ENCODE peak calls at places on chromosome 10, in six cellular contexts. S, M, N, D, X and B are unnamed samples.

GRCh38 chr10:108673756-108674155 is 1249.6 kb downstream of the XPNPEP1 start:
- DNase-seq in S (no peak), M (no peak), N (no peak), D (no peak), X (no peak), B (no peak)

GRCh38 chr10:33937987-33938386 is 603.5 kb upstream of the NRP1 start:
- DNase-seq in S (no peak), M (no peak), N (no peak), D (no peak), X (no peak), B (no peak)

GRCh38 chr10:93535293-93535692 is 31.2 kb upstream of the FFAR4 start:
- DNase-seq in S (no peak), M (no peak), N (no peak), D (no peak), X (no peak), B (no peak)

GRCh38 chr10:82037076-82037475 is 162.1 kb downstream of the NRG3 start:
- DNase-seq in S (no peak), M (no peak), N (no peak), D (no peak), X (no peak), B (no peak)

GRCh38 chr10:105206616-105207015 is 565.5 kb downstream of the SORCS3 start:
- DNase-seq in S (no peak), M (no peak), N (no peak), D (no peak), X (no peak), B (no peak)

GRCh38 chr10:89981891-89982290 is 280.5 kb downstream of the KIF20B start:
- DNase-seq in S (no peak), M (no peak), N (no peak), D (no peak), X (no peak), B (no peak)

GRCh38 chr10:118956253-118957140 is 73.0 kb upstream of the NANOS1 start:
- DNase-seq in S (no peak), M (no peak), N (no peak), D (no peak), X (no peak), B (no peak)

GRCh38 chr10:88828310-88828709 is 23.3 kb downstream of the ANKRD22 start:
- DNase-seq in S (no peak), M (no peak), N (no peak), D (no peak), X (no peak), B (no peak)

GRCh38 chr10:19563424-19564141 is 252.6 kb upstream of the PLXDC2 start:
- DNase-seq in S (no peak), M (no peak), N (no peak), D (no peak), X (no peak), B (no peak)

GRCh38 chr10:47384148-47384921 is at the start of gene ZNF488:
- DNase-seq in S (peak), M (peak), N (peak), D (no peak), X (peak), B (peak)

GRCh38 chr10:29648983-29649268 is 14.2 kb upstream of the SVIL start:
- DNase-seq in S (peak), M (no peak), N (no peak), D (no peak), X (no peak), B (no peak)

GRCh38 chr10:31210190-31210589 is 108.8 kb upstream of the ZEB1 start:
- DNase-seq in S (no peak), M (no peak), N (no peak), D (no peak), X (no peak), B (no peak)

GRCh38 chr10:59508296-59508695 is 145.9 kb upstream of the FAM13C start:
- DNase-seq in S (no peak), M (no peak), N (no peak), D (no peak), X (no peak), B (no peak)

GRCh38 chr10:21953585-21954057 is 49.9 kb downstream of the DNAJC1 start:
- DNase-seq in S (peak), M (peak), N (peak), D (no peak), X (no peak), B (no peak)

GRCh38 chr10:34323197-34323596 is 491.9 kb downstream of the PARD3 start:
- DNase-seq in S (no peak), M (no peak), N (no peak), D (no peak), X (no peak), B (no peak)

GRCh38 chr10:131703941-131704340 is 196.9 kb upstream of the PPP2R2D start:
- DNase-seq in S (no peak), M (no peak), N (no peak), D (no peak), X (no peak), B (no peak)

GRCh38 chr10:3526721-3527120 is 258.3 kb downstream of the KLF6 start:
- DNase-seq in S (no peak), M (no peak), N (no peak), D (no peak), X (no peak), B (no peak)

GRCh38 chr10:51707821-51708424 is 8.5 kb upstream of the CSTF2T start:
- DNase-seq in S (no peak), M (no peak), N (no peak), D (no peak), X (no peak), B (no peak)

GRCh38 chr10:88232978-88233537 is 350.1 kb downstream of the RNLS start:
- DNase-seq in S (no peak), M (no peak), N (no peak), D (no peak), X (no peak), B (no peak)

GRCh38 chr10:132520147-132520811 is 17.3 kb upstream of the INPP5A start:
- DNase-seq in S (no peak), M (no peak), N (no peak), D (no peak), X (no peak), B (no peak)

GRCh38 chr10:84118395-84119006 is 20.8 kb upstream of the GHITM start:
- DNase-seq in S (no peak), M (no peak), N (no peak), D (no peak), X (no peak), B (no peak)

GRCh38 chr10:77537720-77538373 is 99.8 kb downstream of the KCNMA1 start:
- DNase-seq in S (no peak), M (no peak), N (no peak), D (no peak), X (no peak), B (no peak)

GRCh38 chr10:121110369-121110768 is 259.2 kb downstream of the WDR11 start:
- DNase-seq in S (no peak), M (no peak), N (no peak), D (no peak), X (no peak), B (no peak)

DNA sequence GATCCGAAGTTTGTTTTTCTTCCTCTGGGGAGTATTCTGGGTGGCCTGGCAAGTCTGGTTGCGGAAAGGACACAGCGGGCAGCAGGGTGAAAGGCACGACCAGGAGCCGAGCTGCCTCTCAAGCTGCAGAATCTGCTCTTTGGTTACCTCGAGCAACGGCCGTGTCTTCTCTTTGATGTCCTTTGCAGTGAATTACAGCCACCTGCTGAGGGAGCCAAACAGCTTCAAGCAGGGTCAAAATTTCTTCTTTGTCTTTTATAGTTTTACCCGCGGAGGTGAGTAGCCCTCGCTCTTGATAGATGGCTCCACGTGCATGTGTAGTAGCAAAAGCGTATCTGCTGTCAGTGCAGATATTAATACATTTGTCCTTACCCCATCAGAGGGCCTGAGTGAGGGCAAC is 177.3 kb upstream of the MBL2 start:
- DNase-seq in S (peak), M (no peak), N (no peak), D (no peak), X (no peak), B (no peak)
- TF ChIP-seq TAF1 in S (no peak), M (no peak), N (no peak), D (no peak), X (no peak), B (no peak)

GRCh38 chr10:46022978-46023702 is 7.3 kb downstream of the NCOA4 start:
- DNase-seq in S (peak), M (peak), N (peak), D (peak), X (peak), B (peak)
- TF ChIP-seq POLR2A in S (peak), M (peak), N (peak), D (peak), X (no peak), B (peak)

GRCh38 chr10:26780106-26780792 is 80.5 kb downstream of the ABI1 start:
- DNase-seq in S (no peak), M (no peak), N (no peak), D (no peak), X (no peak), B (no peak)
- TF ChIP-seq TAF1 in S (no peak), M (no peak), N (no peak), D (no peak), X (no peak), B (no peak)

GRCh38 chr10:74826142-74827044 is at the start of gene KAT6B:
- DNase-seq in S (peak), M (peak), N (peak), D (peak), X (peak), B (peak)
- TF ChIP-seq POLR2A in S (peak), M (peak), N (peak), D (peak), X (peak), B (peak)

GRCh38 chr10:42753507-42754154 is 29.0 kb upstream of the BMS1 start:
- DNase-seq in S (no peak), M (no peak), N (peak), D (no peak), X (no peak), B (no peak)
- TF ChIP-seq TAF1 in S (no peak), M (no peak), N (no peak), D (no peak), X (no peak), B (no peak)

DNA sequence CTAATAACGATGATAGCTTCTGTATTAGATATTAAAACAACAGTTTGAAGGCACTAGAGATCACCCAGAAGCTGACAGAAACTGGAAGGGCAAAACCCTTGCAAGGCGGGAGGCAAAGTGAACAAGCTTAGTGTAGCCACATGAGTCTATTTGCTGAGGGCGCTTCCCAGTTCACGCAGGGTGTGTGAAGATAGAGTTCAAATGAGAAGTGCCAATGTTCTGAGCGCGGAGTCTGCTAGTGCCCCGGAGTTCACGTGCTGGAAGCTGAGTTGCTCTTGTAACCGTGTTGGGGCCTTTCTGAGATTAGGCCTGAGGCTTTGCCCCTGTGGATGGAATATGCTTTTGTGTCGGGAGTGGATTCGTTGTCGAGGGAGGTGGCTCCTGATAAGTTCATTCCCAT is 16.6 kb upstream of the GTPBP4 start:
- DNase-seq in S (peak), M (no peak), N (no peak), D (no peak), X (no peak), B (no peak)
- TF ChIP-seq POLR2A in S (no peak), M (no peak), N (no peak), D (no peak), X (no peak), B (no peak)